ENCODE peak calls at places on chromosomes 11 and 22, in five cellular contexts. One of them, this sample, is unnamed.

GRCh38 chr11:125376117-125376516 is 119.9 kb downstream of the FEZ1 start:
- DNase-seq in mesendoderm: peak
- DNase-seq in T1000: no peak
- DNase-seq in NCI-H1930: no peak
- DNase-seq in mesenchymal stem cell: no peak
- DNase-seq in this sample: peak

GRCh38 chr11:93216511-93217121 is 18.8 kb upstream of the SLC36A4 start:
- DNase-seq in T1000: no peak
- DNase-seq in mesenchymal stem cell: no peak
- DNase-seq in NCI-H1930: peak
- DNase-seq in mesendoderm: no peak
- DNase-seq in this sample: no peak

GRCh38 chr11:121048464-121049233 is 24.7 kb downstream of the TBCEL start:
- DNase-seq in mesenchymal stem cell: no peak
- DNase-seq in mesendoderm: peak
- DNase-seq in T1000: no peak
- DNase-seq in NCI-H1930: no peak
- DNase-seq in this sample: no peak

GRCh38 chr22:33274214-33274828 is 216.1 kb upstream of the SYN3 start:
- DNase-seq in T1000: no peak
- DNase-seq in NCI-H1930: no peak
- DNase-seq in mesenchymal stem cell: no peak
- DNase-seq in mesendoderm: peak
- DNase-seq in this sample: no peak

GRCh38 chr22:29209624-29209929 is 3.9 kb downstream of the EMID1 start:
- DNase-seq in mesenchymal stem cell: no peak
- DNase-seq in NCI-H1930: no peak
- DNase-seq in T1000: no peak
- DNase-seq in mesendoderm: no peak
- DNase-seq in this sample: no peak

GRCh38 chr11:120335596-120335927 is 651 bp upstream of the ARHGEF12 start:
- DNase-seq in T1000: no peak
- DNase-seq in mesendoderm: no peak
- DNase-seq in NCI-H1930: peak
- DNase-seq in mesenchymal stem cell: no peak
- DNase-seq in this sample: no peak

GRCh38 chr11:21398195-21398594 is 728.8 kb downstream of the NELL1 start:
- DNase-seq in mesenchymal stem cell: no peak
- DNase-seq in T1000: no peak
- DNase-seq in mesendoderm: no peak
- DNase-seq in NCI-H1930: no peak
- DNase-seq in this sample: no peak

GRCh38 chr11:132872223-132872622 is 660.1 kb downstream of the OPCML start:
- DNase-seq in NCI-H1930: no peak
- DNase-seq in T1000: no peak
- DNase-seq in mesendoderm: no peak
- DNase-seq in mesenchymal stem cell: no peak
- DNase-seq in this sample: no peak

GRCh38 chr11:73308963-73309960 is 1.2 kb downstream of the ARHGEF17 start:
- DNase-seq in NCI-H1930: no peak
- DNase-seq in mesendoderm: peak
- DNase-seq in mesenchymal stem cell: peak
- DNase-seq in T1000: peak
- DNase-seq in this sample: peak

GRCh38 chr11:113994077-113994954 is 19.4 kb downstream of the HTR3A start:
- DNase-seq in mesendoderm: peak
- DNase-seq in T1000: no peak
- DNase-seq in mesenchymal stem cell: peak
- DNase-seq in NCI-H1930: no peak
- DNase-seq in this sample: peak

GRCh38 chr11:74570266-74571061 is 21.9 kb upstream of the POLD3 start:
- DNase-seq in T1000: no peak
- DNase-seq in mesendoderm: peak
- DNase-seq in mesenchymal stem cell: peak
- DNase-seq in NCI-H1930: peak
- DNase-seq in this sample: peak

GRCh38 chr11:3101921-3102640 is 44.9 kb upstream of the CARS1 start:
- DNase-seq in T1000: no peak
- DNase-seq in mesenchymal stem cell: no peak
- DNase-seq in NCI-H1930: no peak
- DNase-seq in mesendoderm: no peak
- DNase-seq in this sample: no peak

GRCh38 chr11:78149646-78150045 is 10.2 kb upstream of the ALG8 start:
- DNase-seq in NCI-H1930: no peak
- DNase-seq in mesendoderm: no peak
- DNase-seq in T1000: no peak
- DNase-seq in mesenchymal stem cell: peak
- DNase-seq in this sample: peak

GRCh38 chr11:1150769-1151365 is 6.9 kb upstream of the MUC5AC start:
- DNase-seq in mesenchymal stem cell: no peak
- DNase-seq in NCI-H1930: no peak
- DNase-seq in mesendoderm: no peak
- DNase-seq in T1000: no peak
- DNase-seq in this sample: peak

GRCh38 chr11:8705171-8705570 is 22.6 kb downstream of the RPL27A start:
- DNase-seq in NCI-H1930: no peak
- DNase-seq in mesenchymal stem cell: no peak
- DNase-seq in T1000: no peak
- DNase-seq in mesendoderm: no peak
- DNase-seq in this sample: no peak

GRCh38 chr11:134483857-134484256 is 71.8 kb upstream of the B3GAT1 start:
- DNase-seq in mesenchymal stem cell: no peak
- DNase-seq in mesendoderm: no peak
- DNase-seq in T1000: no peak
- DNase-seq in NCI-H1930: no peak
- DNase-seq in this sample: no peak

GRCh38 chr11:29029452-29029851 is 921.3 kb downstream of the METTL15 start:
- DNase-seq in mesenchymal stem cell: no peak
- DNase-seq in T1000: no peak
- DNase-seq in NCI-H1930: no peak
- DNase-seq in mesendoderm: no peak
- DNase-seq in this sample: no peak

GRCh38 chr11:77379253-77379652 is 77.8 kb upstream of the GDPD4 start:
- DNase-seq in mesenchymal stem cell: peak
- DNase-seq in NCI-H1930: no peak
- DNase-seq in T1000: no peak
- DNase-seq in mesendoderm: no peak
- DNase-seq in this sample: no peak

GRCh38 chr11:113104390-113105251 is 143.4 kb downstream of the NCAM1 start:
- DNase-seq in mesendoderm: no peak
- DNase-seq in T1000: no peak
- DNase-seq in mesenchymal stem cell: no peak
- DNase-seq in NCI-H1930: no peak
- DNase-seq in this sample: no peak

GRCh38 chr11:121723261-121723741 is 270.5 kb upstream of the SORL1-AS1 start:
- DNase-seq in T1000: no peak
- DNase-seq in NCI-H1930: no peak
- DNase-seq in mesendoderm: peak
- DNase-seq in mesenchymal stem cell: no peak
- DNase-seq in this sample: peak

GRCh38 chr11:48307760-48308386 is 1.9 kb downstream of the OR4S1 start:
- DNase-seq in NCI-H1930: peak
- DNase-seq in mesenchymal stem cell: peak
- DNase-seq in T1000: peak
- DNase-seq in mesendoderm: peak
- DNase-seq in this sample: peak

GRCh38 chr11:117839936-117840813 is 15.6 kb upstream of the FXYD2 start:
- DNase-seq in T1000: no peak
- DNase-seq in NCI-H1930: no peak
- DNase-seq in mesendoderm: no peak
- DNase-seq in mesenchymal stem cell: no peak
- DNase-seq in this sample: no peak

GRCh38 chr22:47395481-47395880 is 633.0 kb downstream of the TBC1D22A start:
- DNase-seq in T1000: peak
- DNase-seq in NCI-H1930: no peak
- DNase-seq in mesenchymal stem cell: no peak
- DNase-seq in mesendoderm: no peak
- DNase-seq in this sample: no peak

GRCh38 chr22:29670615-29671014 is 49.2 kb upstream of the CABP7 start:
- DNase-seq in T1000: no peak
- DNase-seq in NCI-H1930: no peak
- DNase-seq in mesendoderm: no peak
- DNase-seq in mesenchymal stem cell: no peak
- DNase-seq in this sample: no peak

GRCh38 chr22:50044485-50045143 is 13.5 kb downstream of the TTLL8 start:
- DNase-seq in NCI-H1930: no peak
- DNase-seq in mesendoderm: no peak
- DNase-seq in mesenchymal stem cell: no peak
- DNase-seq in T1000: no peak
- DNase-seq in this sample: no peak

GRCh38 chr22:25689631-25690030 is 52.4 kb upstream of the MYO18B start:
- DNase-seq in mesendoderm: no peak
- DNase-seq in T1000: no peak
- DNase-seq in NCI-H1930: no peak
- DNase-seq in mesenchymal stem cell: no peak
- DNase-seq in this sample: no peak

GRCh38 chr11:82873919-82874333 is 26.3 kb downstream of the PRCP start:
- DNase-seq in mesendoderm: no peak
- DNase-seq in NCI-H1930: no peak
- DNase-seq in T1000: no peak
- DNase-seq in mesenchymal stem cell: no peak
- DNase-seq in this sample: no peak

GRCh38 chr11:65615950-65616574 is 486 bp downstream of the PCNX3 start:
- DNase-seq in mesenchymal stem cell: no peak
- DNase-seq in mesendoderm: peak
- DNase-seq in NCI-H1930: no peak
- DNase-seq in T1000: no peak
- DNase-seq in this sample: peak

GRCh38 chr22:36104988-36105387 is 55.6 kb downstream of the APOL3 start:
- DNase-seq in NCI-H1930: no peak
- DNase-seq in mesendoderm: no peak
- DNase-seq in T1000: no peak
- DNase-seq in mesenchymal stem cell: peak
- DNase-seq in this sample: no peak

GRCh38 chr11:113014262-113014661 is 53.0 kb downstream of the NCAM1 start:
- DNase-seq in mesendoderm: no peak
- DNase-seq in mesenchymal stem cell: peak
- DNase-seq in T1000: peak
- DNase-seq in NCI-H1930: peak
- DNase-seq in this sample: peak

GRCh38 chr11:19628018-19628417 is 84.6 kb upstream of the NAV2 start:
- DNase-seq in mesendoderm: no peak
- DNase-seq in T1000: peak
- DNase-seq in mesenchymal stem cell: no peak
- DNase-seq in NCI-H1930: no peak
- DNase-seq in this sample: no peak

GRCh38 chr11:6111635-6112034 is 4.2 kb downstream of the OR56B4 start:
- DNase-seq in T1000: no peak
- DNase-seq in mesenchymal stem cell: peak
- DNase-seq in mesendoderm: peak
- DNase-seq in NCI-H1930: no peak
- DNase-seq in this sample: no peak

GRCh38 chr22:45911601-45912271 is 65.2 kb downstream of the WNT7B start:
- DNase-seq in mesenchymal stem cell: no peak
- DNase-seq in mesendoderm: no peak
- DNase-seq in NCI-H1930: no peak
- DNase-seq in T1000: no peak
- DNase-seq in this sample: no peak

This sample was measured in hepatocyte.